ENCODE peak calls at places on chromosome 21, in nine cellular contexts. S, B, V, P, X, G, D, W and T are unnamed samples.

GRCh38 chr21:26941436-26941835 is 25.5 kb downstream of the ADAMTS5 start:
- DNase-seq in S (no peak), B (peak), V (no peak), P (no peak), X (no peak), G (no peak), D (no peak), W (peak), T (no peak)

GRCh38 chr21:17732306-17732705 is 86.8 kb downstream of the C21orf91 start:
- DNase-seq in S (no peak), B (peak), V (no peak), P (no peak), X (no peak), G (no peak), D (no peak), W (peak), T (no peak)

GRCh38 chr21:29504751-29505321 is 206.1 kb downstream of the BACH1 start:
- DNase-seq in S (no peak), B (peak), V (peak), P (no peak), X (peak), G (no peak), D (no peak), W (peak), T (no peak)

GRCh38 chr21:34807881-34808568 is 139.2 kb downstream of the CLIC6 start:
- DNase-seq in S (no peak), B (peak), V (peak), P (no peak), X (peak), G (peak), D (peak), W (peak), T (peak)

GRCh38 chr21:46482225-46482845 is 23.6 kb downstream of the DIP2A start:
- DNase-seq in S (no peak), B (no peak), V (no peak), P (no peak), X (no peak), G (no peak), D (no peak), W (no peak), T (no peak)

GRCh38 chr21:33362044-33362555 is 37.3 kb downstream of the IFNAR1 start:
- DNase-seq in S (no peak), B (no peak), V (no peak), P (peak), X (no peak), G (no peak), D (peak), W (peak), T (peak)

GRCh38 chr21:45530423-45531113 is 11.7 kb downstream of the SLC19A1 start:
- DNase-seq in S (no peak), B (no peak), V (no peak), P (no peak), X (no peak), G (peak), D (no peak), W (no peak), T (peak)

GRCh38 chr21:26169061-26169610 is 1.4 kb downstream of the APP start:
- DNase-seq in S (no peak), B (peak), V (no peak), P (peak), X (peak), G (peak), D (peak), W (peak), T (no peak)

GRCh38 chr21:35400233-35400939 is 351.3 kb upstream of the RUNX1 start:
- DNase-seq in S (no peak), B (peak), V (peak), P (peak), X (peak), G (no peak), D (peak), W (peak), T (no peak)

GRCh38 chr21:40208206-40208950 is 341.1 kb downstream of the PCP4 start:
- DNase-seq in S (no peak), B (no peak), V (no peak), P (no peak), X (no peak), G (no peak), D (no peak), W (no peak), T (no peak)
- TF ChIP-seq CTCF in S (no peak), B (no peak), V (no peak), P (no peak), X (no peak), G (no peak), D (no peak), W (no peak), T (no peak)

GRCh38 chr21:39720126-39720778 is 24.7 kb upstream of the IGSF5 start:
- DNase-seq in S (no peak), B (peak), V (no peak), P (peak), X (no peak), G (no peak), D (no peak), W (peak), T (no peak)

GRCh38 chr21:39714331-39714730 is 30.7 kb upstream of the IGSF5 start:
- DNase-seq in S (no peak), B (no peak), V (no peak), P (no peak), X (no peak), G (no peak), D (no peak), W (no peak), T (no peak)

GRCh38 chr21:39712976-39713375 is 32.0 kb upstream of the IGSF5 start:
- DNase-seq in S (no peak), B (no peak), V (no peak), P (peak), X (no peak), G (no peak), D (no peak), W (no peak), T (no peak)

GRCh38 chr21:39713905-39714304 is 31.1 kb upstream of the IGSF5 start:
- DNase-seq in S (no peak), B (peak), V (no peak), P (no peak), X (peak), G (no peak), D (no peak), W (no peak), T (no peak)

GRCh38 chr21:39715804-39716397 is 29.1 kb upstream of the IGSF5 start:
- DNase-seq in S (no peak), B (peak), V (peak), P (peak), X (peak), G (peak), D (peak), W (peak), T (no peak)
- TF ChIP-seq CTCF in S (peak), B (peak), V (peak), P (peak), X (peak), G (peak), D (no peak), W (peak), T (peak)

GRCh38 chr21:15592957-15593356 is 136.8 kb upstream of the USP25 start:
- DNase-seq in S (no peak), B (no peak), V (no peak), P (no peak), X (no peak), G (no peak), D (no peak), W (no peak), T (no peak)

GRCh38 chr21:15586752-15587436 is 142.9 kb upstream of the USP25 start:
- DNase-seq in S (no peak), B (no peak), V (no peak), P (no peak), X (no peak), G (no peak), D (no peak), W (no peak), T (no peak)

DNA sequence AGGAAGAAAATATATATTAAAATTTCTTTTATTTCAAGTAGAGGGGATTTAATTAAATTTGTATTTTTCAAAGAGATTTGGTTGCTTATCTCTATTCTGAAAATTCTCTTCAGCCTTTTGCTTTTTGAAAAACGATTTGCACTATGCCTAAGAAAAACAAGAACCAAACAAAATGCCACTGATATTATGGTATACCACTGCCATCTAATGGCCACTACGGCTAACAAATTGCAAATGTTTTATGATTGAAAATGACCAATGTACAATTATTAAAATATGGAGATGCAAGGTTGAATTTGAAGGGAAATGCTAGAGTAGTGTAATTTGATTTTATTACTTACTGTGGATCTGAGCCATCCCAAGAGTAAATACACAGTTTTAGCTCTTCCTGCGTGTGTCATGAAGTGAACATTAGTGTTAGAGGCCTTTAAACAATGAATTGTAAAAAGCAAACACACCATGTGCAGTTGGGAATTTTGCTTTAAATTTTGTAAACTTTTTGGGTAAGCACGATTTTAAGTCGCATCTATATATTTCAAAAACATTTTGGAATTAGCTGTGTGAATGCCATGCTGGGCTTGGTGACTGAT is 137.4 kb upstream of the USP25 start:
- DNase-seq in S (no peak), B (peak), V (peak), P (peak), X (peak), G (no peak), D (no peak), W (peak), T (no peak)
- TF ChIP-seq CTCF in S (peak), B (peak), V (peak), P (peak), X (peak), G (peak), D (no peak), W (peak), T (peak)

GRCh38 chr21:14766241-14766640 is 220.1 kb upstream of the SAMSN1 start:
- DNase-seq in S (no peak), B (no peak), V (no peak), P (no peak), X (no peak), G (no peak), D (no peak), W (no peak), T (no peak)
- TF ChIP-seq CTCF in S (no peak), B (no peak), V (no peak), P (no peak), X (no peak), G (no peak), D (no peak), W (no peak), T (no peak)

GRCh38 chr21:39633043-39633442 is 20.3 kb downstream of the B3GALT5 start:
- DNase-seq in S (no peak), B (peak), V (no peak), P (no peak), X (no peak), G (no peak), D (no peak), W (peak), T (no peak)

GRCh38 chr21:39628380-39628779 is 15.6 kb downstream of the B3GALT5 start:
- DNase-seq in S (no peak), B (no peak), V (no peak), P (no peak), X (no peak), G (no peak), D (no peak), W (no peak), T (no peak)

GRCh38 chr21:39631842-39632577 is 19.3 kb downstream of the B3GALT5 start:
- DNase-seq in S (no peak), B (no peak), V (no peak), P (no peak), X (no peak), G (no peak), D (no peak), W (no peak), T (no peak)

GRCh38 chr21:39630191-39630591 is 17.5 kb downstream of the B3GALT5 start:
- DNase-seq in S (no peak), B (peak), V (no peak), P (no peak), X (no peak), G (no peak), D (no peak), W (peak), T (no peak)

GRCh38 chr21:39630827-39631226 is 18.1 kb downstream of the B3GALT5 start:
- DNase-seq in S (no peak), B (peak), V (no peak), P (no peak), X (no peak), G (no peak), D (no peak), W (no peak), T (no peak)
- TF ChIP-seq CTCF in S (no peak), B (no peak), V (no peak), P (no peak), X (no peak), G (no peak), D (no peak), W (no peak), T (no peak)

GRCh38 chr21:44094832-44095231 is 12.4 kb upstream of the PWP2 start:
- DNase-seq in S (no peak), B (no peak), V (no peak), P (no peak), X (no peak), G (no peak), D (no peak), W (no peak), T (no peak)
- TF ChIP-seq CTCF in S (no peak), B (no peak), V (no peak), P (no peak), X (no peak), G (no peak), D (no peak), W (no peak), T (no peak)